ENCODE peak calls at places on chromosomes 4 and X, in four cellular contexts. One of them, this sample, is unnamed.

GRCh38 chr4:83223781-83224180 is 60.8 kb downstream of the COQ2 start:
- DNase-seq in mesothelial cell of epicardium: no peak
- DNase-seq in activated naive CD8-positive, alpha-beta T cell treated with anti-CD3 and anti-CD28 coated beads, Interleukin-2, amount 50 U/mL, for 24 hours: no peak
- DNase-seq in activated CD4-positive, alpha-beta T cell treated with anti-CD3 and anti-CD28 coated beads, Interleukin-2, amount 50 U/mL, for 4 hours: no peak
- DNase-seq in this sample: no peak

GRCh38 chr4:126265880-126266279 is 951.1 kb downstream of the FAT4 start:
- DNase-seq in activated CD4-positive, alpha-beta T cell treated with anti-CD3 and anti-CD28 coated beads, Interleukin-2, amount 50 U/mL, for 4 hours: no peak
- DNase-seq in activated naive CD8-positive, alpha-beta T cell treated with anti-CD3 and anti-CD28 coated beads, Interleukin-2, amount 50 U/mL, for 24 hours: no peak
- DNase-seq in mesothelial cell of epicardium: no peak
- DNase-seq in this sample: no peak

GRCh38 chrX:34778961-34779360 is 121.9 kb upstream of the TMEM47 start:
- DNase-seq in activated naive CD8-positive, alpha-beta T cell treated with anti-CD3 and anti-CD28 coated beads, Interleukin-2, amount 50 U/mL, for 24 hours: no peak
- DNase-seq in mesothelial cell of epicardium: no peak
- DNase-seq in activated CD4-positive, alpha-beta T cell treated with anti-CD3 and anti-CD28 coated beads, Interleukin-2, amount 50 U/mL, for 4 hours: no peak
- DNase-seq in this sample: no peak

GRCh38 chr4:40630335-40631021 is 814 bp upstream of the RBM47 start:
- DNase-seq in activated CD4-positive, alpha-beta T cell treated with anti-CD3 and anti-CD28 coated beads, Interleukin-2, amount 50 U/mL, for 4 hours: no peak
- DNase-seq in activated naive CD8-positive, alpha-beta T cell treated with anti-CD3 and anti-CD28 coated beads, Interleukin-2, amount 50 U/mL, for 24 hours: peak
- DNase-seq in mesothelial cell of epicardium: peak
- DNase-seq in this sample: no peak

GRCh38 chrX:133698298-133698697 is 283.0 kb upstream of the GPC4 start:
- DNase-seq in activated naive CD8-positive, alpha-beta T cell treated with anti-CD3 and anti-CD28 coated beads, Interleukin-2, amount 50 U/mL, for 24 hours: no peak
- DNase-seq in mesothelial cell of epicardium: no peak
- DNase-seq in activated CD4-positive, alpha-beta T cell treated with anti-CD3 and anti-CD28 coated beads, Interleukin-2, amount 50 U/mL, for 4 hours: no peak
- DNase-seq in this sample: no peak

GRCh38 chrX:85569691-85570090 is 190.2 kb upstream of the POF1B start:
- DNase-seq in activated naive CD8-positive, alpha-beta T cell treated with anti-CD3 and anti-CD28 coated beads, Interleukin-2, amount 50 U/mL, for 24 hours: no peak
- DNase-seq in mesothelial cell of epicardium: no peak
- DNase-seq in activated CD4-positive, alpha-beta T cell treated with anti-CD3 and anti-CD28 coated beads, Interleukin-2, amount 50 U/mL, for 4 hours: no peak
- DNase-seq in this sample: no peak

GRCh38 chr4:24003476-24003875 is 113.6 kb upstream of the PPARGC1A start:
- DNase-seq in activated naive CD8-positive, alpha-beta T cell treated with anti-CD3 and anti-CD28 coated beads, Interleukin-2, amount 50 U/mL, for 24 hours: no peak
- DNase-seq in mesothelial cell of epicardium: no peak
- DNase-seq in activated CD4-positive, alpha-beta T cell treated with anti-CD3 and anti-CD28 coated beads, Interleukin-2, amount 50 U/mL, for 4 hours: no peak
- DNase-seq in this sample: no peak

GRCh38 chr4:40908297-40908696 is 158.5 kb downstream of the NSUN7 start:
- DNase-seq in activated CD4-positive, alpha-beta T cell treated with anti-CD3 and anti-CD28 coated beads, Interleukin-2, amount 50 U/mL, for 4 hours: no peak
- DNase-seq in activated naive CD8-positive, alpha-beta T cell treated with anti-CD3 and anti-CD28 coated beads, Interleukin-2, amount 50 U/mL, for 24 hours: no peak
- DNase-seq in mesothelial cell of epicardium: no peak
- DNase-seq in this sample: no peak

GRCh38 chr4:77599378-77599777 is 6.2 kb upstream of the CXCL13 start:
- DNase-seq in activated naive CD8-positive, alpha-beta T cell treated with anti-CD3 and anti-CD28 coated beads, Interleukin-2, amount 50 U/mL, for 24 hours: no peak
- DNase-seq in mesothelial cell of epicardium: no peak
- DNase-seq in activated CD4-positive, alpha-beta T cell treated with anti-CD3 and anti-CD28 coated beads, Interleukin-2, amount 50 U/mL, for 4 hours: no peak
- DNase-seq in this sample: no peak

GRCh38 chr4:68803013-68803412 is 12.8 kb upstream of the UGT2B10 start:
- DNase-seq in mesothelial cell of epicardium: no peak
- DNase-seq in activated CD4-positive, alpha-beta T cell treated with anti-CD3 and anti-CD28 coated beads, Interleukin-2, amount 50 U/mL, for 4 hours: no peak
- DNase-seq in activated naive CD8-positive, alpha-beta T cell treated with anti-CD3 and anti-CD28 coated beads, Interleukin-2, amount 50 U/mL, for 24 hours: no peak
- DNase-seq in this sample: no peak

GRCh38 chrX:11585174-11585573 is 80.5 kb downstream of the ARHGAP6 start:
- DNase-seq in activated naive CD8-positive, alpha-beta T cell treated with anti-CD3 and anti-CD28 coated beads, Interleukin-2, amount 50 U/mL, for 24 hours: no peak
- DNase-seq in activated CD4-positive, alpha-beta T cell treated with anti-CD3 and anti-CD28 coated beads, Interleukin-2, amount 50 U/mL, for 4 hours: no peak
- DNase-seq in mesothelial cell of epicardium: no peak
- DNase-seq in this sample: no peak

GRCh38 chr4:37475087-37475486 is 211.1 kb downstream of the RELL1 start:
- DNase-seq in activated CD4-positive, alpha-beta T cell treated with anti-CD3 and anti-CD28 coated beads, Interleukin-2, amount 50 U/mL, for 4 hours: no peak
- DNase-seq in mesothelial cell of epicardium: no peak
- DNase-seq in activated naive CD8-positive, alpha-beta T cell treated with anti-CD3 and anti-CD28 coated beads, Interleukin-2, amount 50 U/mL, for 24 hours: no peak
- DNase-seq in this sample: no peak

GRCh38 chrX:41047878-41048534 is 37.2 kb upstream of the USP9X start:
- DNase-seq in mesothelial cell of epicardium: no peak
- DNase-seq in activated CD4-positive, alpha-beta T cell treated with anti-CD3 and anti-CD28 coated beads, Interleukin-2, amount 50 U/mL, for 4 hours: no peak
- DNase-seq in activated naive CD8-positive, alpha-beta T cell treated with anti-CD3 and anti-CD28 coated beads, Interleukin-2, amount 50 U/mL, for 24 hours: no peak
- DNase-seq in this sample: no peak

This sample was measured in activated T-cell treated with anti-CD3 and anti-CD28 coated beads for 1 hour.